ENCODE peak calls at places on chromosomes 2 and 18, in eight cellular contexts. One of them, this sample, is unnamed.

GRCh38 chr2:171490577-171490976 is 31.7 kb upstream of the CYBRD1 start:
- DNase-seq in ascending aorta: no peak
- DNase-seq in heart right ventricle: no peak
- DNase-seq in IMR-90: no peak
- DNase-seq in right atrium auricular region: no peak
- DNase-seq in mesenchymal stem cell: no peak
- DNase-seq in A549: peak
- DNase-seq in DND-41: no peak
- DNase-seq in this sample: no peak

GRCh38 chr18:36158261-36158867 is 28.7 kb downstream of the ELP2 start:
- DNase-seq in ascending aorta: no peak
- DNase-seq in heart right ventricle: no peak
- DNase-seq in IMR-90: peak
- DNase-seq in right atrium auricular region: no peak
- DNase-seq in mesenchymal stem cell: peak
- DNase-seq in A549: no peak
- DNase-seq in DND-41: no peak
- DNase-seq in this sample: no peak

GRCh38 chr2:157880927-157881326 is 4.8 kb upstream of the ACVR1 start:
- DNase-seq in ascending aorta: no peak
- DNase-seq in heart right ventricle: no peak
- DNase-seq in IMR-90: no peak
- DNase-seq in right atrium auricular region: no peak
- DNase-seq in mesenchymal stem cell: no peak
- DNase-seq in A549: no peak
- DNase-seq in DND-41: no peak
- DNase-seq in this sample: no peak

GRCh38 chr2:160735696-160736095 is 242.1 kb upstream of the RBMS1 start:
- DNase-seq in ascending aorta: no peak
- DNase-seq in heart right ventricle: no peak
- DNase-seq in IMR-90: peak
- DNase-seq in right atrium auricular region: no peak
- DNase-seq in mesenchymal stem cell: no peak
- DNase-seq in A549: no peak
- DNase-seq in DND-41: no peak
- DNase-seq in this sample: no peak

GRCh38 chr18:21064347-21064746 is 47.3 kb downstream of the ROCK1 start:
- DNase-seq in ascending aorta: no peak
- DNase-seq in heart right ventricle: no peak
- DNase-seq in IMR-90: peak
- DNase-seq in right atrium auricular region: no peak
- DNase-seq in mesenchymal stem cell: peak
- DNase-seq in A549: no peak
- DNase-seq in DND-41: no peak
- DNase-seq in this sample: no peak

GRCh38 chr2:192459422-192459821 is 264.7 kb upstream of the TMEFF2 start:
- DNase-seq in ascending aorta: no peak
- DNase-seq in heart right ventricle: no peak
- DNase-seq in IMR-90: no peak
- DNase-seq in right atrium auricular region: no peak
- DNase-seq in mesenchymal stem cell: no peak
- DNase-seq in A549: no peak
- DNase-seq in DND-41: no peak
- DNase-seq in this sample: no peak

GRCh38 chr2:232473467-232473890 is 14.2 kb downstream of the ECEL1 start:
- DNase-seq in ascending aorta: no peak
- DNase-seq in heart right ventricle: no peak
- DNase-seq in IMR-90: no peak
- DNase-seq in right atrium auricular region: no peak
- DNase-seq in mesenchymal stem cell: peak
- DNase-seq in A549: no peak
- DNase-seq in DND-41: no peak
- DNase-seq in this sample: no peak

GRCh38 chr2:209512951-209513350 is 89.1 kb downstream of the MAP2 start:
- DNase-seq in ascending aorta: no peak
- DNase-seq in heart right ventricle: no peak
- DNase-seq in IMR-90: no peak
- DNase-seq in right atrium auricular region: no peak
- DNase-seq in mesenchymal stem cell: no peak
- DNase-seq in A549: no peak
- DNase-seq in DND-41: no peak
- DNase-seq in this sample: no peak

GRCh38 chr2:168006538-168006937 is 240.9 kb downstream of the STK39 start:
- DNase-seq in ascending aorta: no peak
- DNase-seq in heart right ventricle: no peak
- DNase-seq in IMR-90: no peak
- DNase-seq in right atrium auricular region: no peak
- DNase-seq in mesenchymal stem cell: no peak
- DNase-seq in A549: no peak
- DNase-seq in DND-41: no peak
- DNase-seq in this sample: no peak

GRCh38 chr18:46324556-46324955 is 220.4 kb downstream of the HAUS1 start:
- DNase-seq in ascending aorta: no peak
- DNase-seq in heart right ventricle: no peak
- DNase-seq in IMR-90: peak
- DNase-seq in right atrium auricular region: no peak
- DNase-seq in mesenchymal stem cell: peak
- DNase-seq in A549: peak
- DNase-seq in DND-41: peak
- DNase-seq in this sample: no peak

GRCh38 chr2:238914648-238915015 is 66.7 kb downstream of the TWIST2 start:
- DNase-seq in ascending aorta: no peak
- DNase-seq in heart right ventricle: no peak
- DNase-seq in IMR-90: peak
- DNase-seq in right atrium auricular region: no peak
- DNase-seq in mesenchymal stem cell: peak
- DNase-seq in A549: no peak
- DNase-seq in DND-41: no peak
- DNase-seq in this sample: no peak

GRCh38 chr18:10290244-10291240 is 163.9 kb upstream of the APCDD1 start:
- DNase-seq in ascending aorta: no peak
- DNase-seq in heart right ventricle: no peak
- DNase-seq in IMR-90: peak
- DNase-seq in right atrium auricular region: no peak
- DNase-seq in mesenchymal stem cell: peak
- DNase-seq in A549: no peak
- DNase-seq in DND-41: no peak
- DNase-seq in this sample: no peak

GRCh38 chr18:10289265-10289664 is 165.2 kb upstream of the APCDD1 start:
- DNase-seq in ascending aorta: no peak
- DNase-seq in heart right ventricle: no peak
- DNase-seq in IMR-90: no peak
- DNase-seq in right atrium auricular region: no peak
- DNase-seq in mesenchymal stem cell: no peak
- DNase-seq in A549: no peak
- DNase-seq in DND-41: no peak
- DNase-seq in this sample: no peak

GRCh38 chr18:10295751-10296150 is 158.7 kb upstream of the APCDD1 start:
- DNase-seq in ascending aorta: no peak
- DNase-seq in heart right ventricle: no peak
- DNase-seq in IMR-90: no peak
- DNase-seq in right atrium auricular region: no peak
- DNase-seq in mesenchymal stem cell: no peak
- DNase-seq in A549: no peak
- DNase-seq in DND-41: no peak
- DNase-seq in this sample: no peak

GRCh38 chr18:10293966-10294365 is 160.5 kb upstream of the APCDD1 start:
- DNase-seq in ascending aorta: no peak
- DNase-seq in heart right ventricle: no peak
- DNase-seq in IMR-90: no peak
- DNase-seq in right atrium auricular region: no peak
- DNase-seq in mesenchymal stem cell: no peak
- DNase-seq in A549: no peak
- DNase-seq in DND-41: no peak
- DNase-seq in this sample: no peak

DNA sequence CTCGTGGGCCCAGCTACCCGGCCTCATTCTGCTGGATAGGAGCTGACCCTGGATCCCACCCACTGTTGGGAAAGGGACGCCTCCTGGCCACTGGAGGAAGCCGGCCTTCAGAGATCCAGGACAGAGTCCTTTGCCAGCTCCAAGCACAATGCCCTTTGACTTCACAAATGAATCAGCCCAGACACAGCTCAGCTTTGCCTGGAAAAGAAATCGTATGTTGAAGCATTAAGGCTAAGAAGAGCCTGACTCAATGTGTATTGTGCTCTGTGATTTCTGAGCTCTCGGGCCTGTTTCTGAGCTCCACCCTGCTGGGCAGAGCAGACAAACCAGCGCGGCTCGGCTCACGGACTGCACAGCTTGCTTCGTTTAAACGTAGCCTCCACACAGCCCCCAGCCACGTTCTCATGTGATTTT is 162.9 kb upstream of the APCDD1 start:
- DNase-seq in ascending aorta: no peak
- DNase-seq in heart right ventricle: no peak
- DNase-seq in IMR-90: peak
- DNase-seq in right atrium auricular region: peak
- DNase-seq in mesenchymal stem cell: peak
- DNase-seq in A549: no peak
- DNase-seq in DND-41: no peak
- DNase-seq in this sample: no peak
- H3K27ac ChIP-seq in ascending aorta: no peak
- H3K27ac ChIP-seq in heart right ventricle: no peak
- H3K27ac ChIP-seq in IMR-90: no peak
- H3K27ac ChIP-seq in right atrium auricular region: no peak
- H3K27ac ChIP-seq in mesenchymal stem cell: no peak
- H3K27ac ChIP-seq in A549: no peak
- H3K27ac ChIP-seq in DND-41: no peak
- H3K27ac ChIP-seq in this sample: no peak

DNA sequence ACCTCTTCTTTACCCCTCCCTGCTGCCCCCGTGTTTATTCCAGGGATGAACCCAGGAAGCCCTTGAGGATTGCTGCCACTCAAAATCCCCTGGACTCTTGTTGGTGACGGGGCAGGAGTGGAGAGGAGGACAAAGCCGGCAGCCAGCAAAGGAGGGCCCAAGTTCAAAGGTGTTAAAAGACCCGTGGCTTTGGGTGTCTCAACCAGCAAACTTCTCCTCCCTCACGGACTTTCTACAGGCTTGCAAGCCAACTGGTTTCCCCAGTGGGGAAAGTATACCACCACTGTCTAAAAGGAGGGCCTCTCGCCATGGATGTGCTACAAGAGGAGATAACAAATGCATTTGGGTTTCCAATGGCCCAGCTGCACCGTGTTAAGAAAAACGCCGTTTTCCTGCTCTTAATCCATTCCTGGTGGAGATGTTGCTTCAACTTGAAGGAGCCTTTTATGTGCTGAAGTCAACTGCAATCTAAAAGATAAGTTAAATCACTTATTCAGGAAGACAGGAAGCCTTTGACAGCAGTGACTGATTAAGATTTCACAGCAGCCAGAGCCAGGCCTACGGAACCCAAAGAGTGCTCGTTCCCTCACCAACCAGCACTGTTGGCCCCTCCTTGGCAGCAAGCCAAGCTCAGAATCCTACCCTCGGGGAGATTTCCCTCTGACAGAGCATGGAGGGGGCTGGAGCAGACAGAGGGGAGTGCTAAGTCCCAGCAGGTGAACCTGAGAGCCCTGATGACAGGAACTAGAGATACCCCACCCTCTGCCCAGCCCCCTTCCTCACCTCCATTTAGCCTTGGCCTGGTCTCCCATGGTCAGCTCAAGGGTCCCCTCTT is 57.8 kb downstream of the ZBTB7C start:
- DNase-seq in ascending aorta: no peak
- DNase-seq in heart right ventricle: no peak
- DNase-seq in IMR-90: no peak
- DNase-seq in right atrium auricular region: no peak
- DNase-seq in mesenchymal stem cell: no peak
- DNase-seq in A549: no peak
- DNase-seq in DND-41: no peak
- DNase-seq in this sample: no peak
- H3K4me3 ChIP-seq in ascending aorta: no peak
- H3K4me3 ChIP-seq in heart right ventricle: no peak
- H3K4me3 ChIP-seq in IMR-90: no peak
- H3K4me3 ChIP-seq in right atrium auricular region: no peak
- H3K4me3 ChIP-seq in mesenchymal stem cell: no peak
- H3K4me3 ChIP-seq in A549: no peak
- H3K4me3 ChIP-seq in DND-41: no peak
- H3K4me3 ChIP-seq in this sample: no peak

DNA sequence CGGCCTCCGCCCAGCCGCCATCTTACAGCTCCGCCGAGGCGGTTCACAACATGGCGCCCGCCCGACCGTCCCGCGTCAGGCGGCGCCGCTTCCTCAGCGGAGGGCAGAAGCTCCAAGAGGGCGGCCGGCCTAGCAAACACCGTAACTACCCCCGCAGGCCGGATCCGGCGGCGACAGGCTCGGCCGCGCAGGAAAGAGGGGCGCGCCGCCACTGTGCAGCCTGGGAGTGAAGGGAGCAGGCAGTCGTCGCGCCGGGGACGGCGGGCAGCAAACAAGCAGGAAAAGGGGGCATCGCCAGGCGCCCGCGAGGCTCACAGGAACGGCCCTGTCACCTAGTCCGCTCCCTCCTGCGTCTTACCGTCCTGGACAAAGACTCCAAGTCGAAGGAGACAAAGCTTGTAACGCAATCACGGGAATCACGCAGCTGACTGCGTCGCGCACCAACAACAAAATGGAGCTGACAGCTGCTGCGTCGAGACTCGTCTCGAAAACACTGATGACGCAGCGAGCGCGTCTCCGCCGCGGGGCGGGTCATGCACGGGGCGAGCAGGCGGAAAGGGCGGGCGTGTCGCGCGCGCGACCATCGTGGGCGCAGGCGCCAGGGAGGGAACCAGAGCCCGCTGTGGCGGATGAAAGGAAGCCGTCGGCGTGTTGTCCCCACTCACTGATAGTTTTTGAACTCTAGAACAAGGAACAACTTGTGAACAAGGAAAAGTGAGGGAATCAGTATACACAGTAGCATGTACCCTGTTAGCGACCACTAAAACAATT is at the start of gene CLK1:
- DNase-seq in ascending aorta: peak
- DNase-seq in heart right ventricle: peak
- DNase-seq in IMR-90: peak
- DNase-seq in right atrium auricular region: peak
- DNase-seq in mesenchymal stem cell: peak
- DNase-seq in A549: peak
- DNase-seq in DND-41: peak
- DNase-seq in this sample: peak
- H3K27ac ChIP-seq in ascending aorta: peak
- H3K27ac ChIP-seq in heart right ventricle: peak
- H3K27ac ChIP-seq in IMR-90: peak
- H3K27ac ChIP-seq in right atrium auricular region: peak
- H3K27ac ChIP-seq in mesenchymal stem cell: peak
- H3K27ac ChIP-seq in A549: peak
- H3K27ac ChIP-seq in DND-41: peak
- H3K27ac ChIP-seq in this sample: peak

DNA sequence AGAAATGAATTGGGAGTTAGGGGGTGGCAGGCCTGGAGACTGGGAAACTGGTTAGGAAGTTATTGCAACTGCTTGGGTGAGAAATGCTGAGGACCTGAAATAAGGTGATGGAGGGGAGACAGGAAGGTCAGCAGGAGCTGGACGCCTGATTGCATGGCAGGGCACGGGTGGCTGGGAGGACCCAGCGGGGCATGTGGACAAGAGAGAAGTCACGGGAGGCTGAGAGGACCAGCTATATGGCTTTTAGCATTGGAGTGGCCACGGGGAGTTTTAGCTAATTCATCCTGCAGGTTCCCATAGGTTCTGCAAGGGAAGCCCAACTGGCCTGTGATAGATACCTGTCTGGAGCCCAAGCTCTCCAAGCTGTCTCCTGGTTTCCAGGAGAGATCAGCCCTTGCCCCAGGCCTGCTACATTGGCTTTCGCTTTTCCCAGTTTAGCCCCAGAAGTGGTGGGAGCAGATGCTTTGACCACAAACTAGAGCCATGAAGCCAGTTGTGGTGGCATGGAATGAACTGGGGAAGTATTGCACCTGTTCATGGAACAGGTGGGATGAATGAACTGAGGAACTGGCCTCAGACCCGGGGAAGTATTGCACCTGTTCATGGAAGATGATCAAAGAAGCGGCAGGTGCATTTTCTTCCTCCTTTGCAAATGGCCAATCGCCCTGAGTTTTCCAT is 93.6 kb upstream of the TAF1B start:
- DNase-seq in ascending aorta: no peak
- DNase-seq in heart right ventricle: no peak
- DNase-seq in IMR-90: no peak
- DNase-seq in right atrium auricular region: no peak
- DNase-seq in mesenchymal stem cell: no peak
- DNase-seq in A549: no peak
- DNase-seq in DND-41: no peak
- DNase-seq in this sample: no peak
- H3K4me3 ChIP-seq in ascending aorta: no peak
- H3K4me3 ChIP-seq in heart right ventricle: no peak
- H3K4me3 ChIP-seq in IMR-90: no peak
- H3K4me3 ChIP-seq in right atrium auricular region: no peak
- H3K4me3 ChIP-seq in mesenchymal stem cell: no peak
- H3K4me3 ChIP-seq in A549: no peak
- H3K4me3 ChIP-seq in DND-41: no peak
- H3K4me3 ChIP-seq in this sample: no peak

This sample was measured in left ventricle myocardium inferior.